ENCODE peak calls at places on chromosomes 12 and 14, in four cellular contexts. D is HL-60, Y is K562, U is GM12878. Z is an unnamed sample.

GRCh38 chr12:113955109-113955970 is 10.8 kb downstream of the RBM19 start:
- DNase-seq in D (peak), Y (no peak), U (no peak), Z (no peak)

GRCh38 chr12:29562167-29562776 is 64.8 kb upstream of the OVCH1 start:
- DNase-seq in D (no peak), Y (no peak), U (no peak), Z (no peak)

GRCh38 chr12:23349550-23349949 is 599.9 kb downstream of the SOX5 start:
- DNase-seq in D (no peak), Y (no peak), U (no peak), Z (no peak)

GRCh38 chr12:128807161-128807724 is 16.5 kb downstream of the SLC15A4 start:
- DNase-seq in D (peak), Y (no peak), U (no peak), Z (no peak)

GRCh38 chr12:78431931-78432330 is 432.6 kb upstream of the SYT1 start:
- DNase-seq in D (no peak), Y (no peak), U (no peak), Z (no peak)

GRCh38 chr12:23534196-23534595 is 415.3 kb downstream of the SOX5 start:
- DNase-seq in D (no peak), Y (no peak), U (no peak), Z (no peak)

GRCh38 chr14:101225116-101225728 is 321.7 kb upstream of the RTL1 start:
- DNase-seq in D (no peak), Y (peak), U (no peak), Z (no peak)

GRCh38 chr14:58731465-58732330 is 93.9 kb downstream of the DACT1 start:
- DNase-seq in D (no peak), Y (no peak), U (no peak), Z (no peak)

GRCh38 chr12:55745361-55746146 is 2.6 kb downstream of the GDF11 start:
- DNase-seq in D (no peak), Y (peak), U (no peak), Z (no peak)

GRCh38 chr14:93861846-93862641 is 65.1 kb upstream of the FAM181A start:
- DNase-seq in D (no peak), Y (no peak), U (no peak), Z (no peak)

GRCh38 chr12:496736-497135 is 37.0 kb downstream of the B4GALNT3 start:
- DNase-seq in D (no peak), Y (no peak), U (no peak), Z (no peak)

GRCh38 chr12:10720974-10721565 is 2.1 kb downstream of the YBX3 start:
- DNase-seq in D (no peak), Y (no peak), U (no peak), Z (no peak)

GRCh38 chr12:92779902-92780301 is 77.1 kb downstream of the PLEKHG7 start:
- DNase-seq in D (no peak), Y (no peak), U (no peak), Z (no peak)

GRCh38 chr14:78417532-78417931 is 247.4 kb downstream of the NRXN3 start:
- DNase-seq in D (no peak), Y (no peak), U (no peak), Z (no peak)

GRCh38 chr12:25710149-25710548 is 157.1 kb upstream of the LMNTD1 start:
- DNase-seq in D (no peak), Y (no peak), U (no peak), Z (no peak)

GRCh38 chr12:116620085-116620734 is 61.0 kb downstream of the MAP1LC3B2 start:
- DNase-seq in D (no peak), Y (no peak), U (no peak), Z (no peak)

GRCh38 chr12:69108024-69108423 is 131.3 kb upstream of the CPSF6 start:
- DNase-seq in D (no peak), Y (no peak), U (no peak), Z (no peak)

GRCh38 chr12:93173178-93173957 is 204.4 kb upstream of the NUDT4 start:
- DNase-seq in D (no peak), Y (no peak), U (no peak), Z (no peak)

GRCh38 chr12:116996648-116997047 is 85.9 kb downstream of the FBXW8 start:
- DNase-seq in D (no peak), Y (no peak), U (no peak), Z (no peak)

GRCh38 chr14:97408937-97409860 is 612.0 kb downstream of the VRK1 start:
- DNase-seq in D (no peak), Y (no peak), U (peak), Z (no peak)

GRCh38 chr12:15693233-15693911 is 95.8 kb downstream of the EPS8 start:
- DNase-seq in D (no peak), Y (no peak), U (no peak), Z (no peak)

GRCh38 chr12:13913371-13913770 is 68.0 kb downstream of the GRIN2B start:
- DNase-seq in D (no peak), Y (no peak), U (no peak), Z (no peak)

GRCh38 chr12:70756791-70757190 is 119.6 kb upstream of the PTPRB start:
- DNase-seq in D (no peak), Y (no peak), U (no peak), Z (no peak)

GRCh38 chr14:49893309-49894213 is 679 bp downstream of the ARF6 start:
- DNase-seq in D (peak), Y (peak), U (no peak), Z (peak)

GRCh38 chr14:100072783-100073346 is 7.6 kb downstream of the EVL start:
- DNase-seq in D (peak), Y (peak), U (no peak), Z (no peak)

GRCh38 chr12:122864894-122865253 is 29.6 kb downstream of the HIP1R start:
- DNase-seq in D (no peak), Y (no peak), U (no peak), Z (no peak)

GRCh38 chr12:54479421-54479820 is 6.0 kb upstream of the GTSF1 start:
- DNase-seq in D (no peak), Y (no peak), U (no peak), Z (no peak)

GRCh38 chr14:90368946-90369721 is 27.7 kb upstream of the CALM1 start:
- DNase-seq in D (no peak), Y (no peak), U (no peak), Z (no peak)

GRCh38 chr12:77537648-77538047 is 293.0 kb upstream of the NAV3 start:
- DNase-seq in D (no peak), Y (no peak), U (no peak), Z (no peak)

GRCh38 chr12:64718649-64719048 is 40.6 kb downstream of the GNS start:
- DNase-seq in D (no peak), Y (no peak), U (no peak), Z (no peak)

GRCh38 chr12:65876898-65877721 is 52.8 kb downstream of the HMGA2 start:
- DNase-seq in D (no peak), Y (no peak), U (no peak), Z (no peak)

GRCh38 chr14:69300601-69301221 is 40.8 kb downstream of the GALNT16 start:
- DNase-seq in D (no peak), Y (no peak), U (no peak), Z (no peak)

GRCh38 chr12:63967781-63968180 is 123.3 kb downstream of the SRGAP1 start:
- DNase-seq in D (no peak), Y (no peak), U (no peak), Z (no peak)

GRCh38 chr12:89450922-89451321 is 73.7 kb downstream of the GALNT4 start:
- DNase-seq in D (no peak), Y (no peak), U (no peak), Z (no peak)

GRCh38 chr12:122875590-122876220 is 20.2 kb downstream of the VPS37B start:
- DNase-seq in D (no peak), Y (no peak), U (peak), Z (no peak)

GRCh38 chr14:68450391-68451120 is 342.3 kb downstream of the ZFP36L1 start:
- DNase-seq in D (no peak), Y (no peak), U (no peak), Z (no peak)

GRCh38 chr12:85804663-85805062 is 31.5 kb downstream of the RASSF9 start:
- DNase-seq in D (no peak), Y (no peak), U (no peak), Z (no peak)

GRCh38 chr12:6914246-6914947 is at the start of gene ENO2:
- DNase-seq in D (peak), Y (peak), U (no peak), Z (peak)
- TF ChIP-seq POLR2AphosphoS5 in D (no peak), Y (no peak), U (no peak), Z (no peak)

DNA sequence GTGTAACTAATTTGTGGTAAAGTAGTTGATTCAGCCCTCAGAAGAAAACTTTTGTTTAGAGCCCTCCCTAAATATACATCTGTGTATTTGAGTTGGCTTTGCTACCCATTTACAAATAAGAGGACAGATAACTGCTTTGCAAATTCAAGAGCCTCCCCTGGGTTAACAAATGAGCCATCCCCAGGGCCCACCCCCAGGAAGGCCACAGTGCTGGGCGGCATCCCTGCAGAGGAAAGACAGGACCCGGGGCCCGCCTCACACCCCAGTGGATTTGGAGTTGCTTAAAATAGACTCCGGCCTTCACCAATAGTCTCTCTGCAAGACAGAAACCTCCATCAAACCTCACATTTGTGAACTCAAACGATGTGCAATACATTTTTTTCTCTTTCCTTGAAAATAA is 2.7 kb downstream of the FZD10 start:
- DNase-seq in D (no peak), Y (no peak), U (no peak), Z (no peak)
- TF ChIP-seq SPI1 in D (no peak), Y (no peak), U (no peak), Z (no peak)

DNA sequence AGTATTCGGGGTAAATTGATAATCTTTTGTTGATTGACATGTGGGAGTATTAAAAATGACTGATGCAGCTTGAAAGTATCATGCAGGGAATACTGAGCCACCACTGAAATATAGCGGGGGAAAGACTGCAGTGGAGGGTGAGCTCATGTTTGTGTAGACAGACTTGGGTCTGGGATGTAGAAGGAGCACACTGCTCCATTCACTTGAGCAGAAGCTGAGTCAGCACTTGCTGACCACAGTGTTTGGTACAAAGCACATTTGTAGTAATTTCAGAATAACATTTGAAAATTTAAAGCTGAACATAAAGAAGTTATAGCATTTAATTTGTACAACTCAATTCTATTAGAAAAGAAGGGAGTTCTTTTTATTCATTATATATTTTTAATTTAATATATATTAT is 304.3 kb upstream of the PRICKLE1 start:
- DNase-seq in D (no peak), Y (no peak), U (no peak), Z (no peak)
- TF ChIP-seq POLR2AphosphoS5 in D (no peak), Y (no peak), U (no peak), Z (no peak)

GRCh38 chr12:104360988-104361707 is 57.6 kb downstream of the EID3 start:
- DNase-seq in D (no peak), Y (no peak), U (no peak), Z (no peak)

GRCh38 chr12:104357431-104357952 is 54.0 kb downstream of the EID3 start:
- DNase-seq in D (no peak), Y (peak), U (no peak), Z (no peak)

GRCh38 chr12:104358353-104359003 is 54.9 kb downstream of the EID3 start:
- DNase-seq in D (peak), Y (peak), U (peak), Z (peak)

GRCh38 chr12:104359216-104359615 is 55.7 kb downstream of the EID3 start:
- DNase-seq in D (no peak), Y (no peak), U (no peak), Z (no peak)

DNA sequence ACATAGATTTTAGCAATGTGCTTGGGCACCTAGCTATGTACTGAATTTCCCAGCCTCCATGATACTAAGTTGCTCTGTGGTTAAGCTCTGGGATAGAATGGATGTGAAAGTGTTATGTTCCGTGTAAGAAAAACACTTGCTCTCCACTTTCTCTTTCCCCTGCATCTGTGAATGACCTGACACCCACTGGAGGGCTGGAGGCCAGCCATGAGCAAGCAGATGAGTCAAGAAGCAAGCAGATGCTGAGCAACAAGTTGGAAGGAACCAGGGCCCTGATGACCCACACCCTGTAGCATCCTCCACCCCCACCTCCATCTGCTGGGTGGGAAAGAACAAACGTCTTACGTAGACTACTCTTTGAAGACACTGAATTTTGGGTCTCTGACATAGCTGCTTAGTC is 56.6 kb downstream of the EID3 start:
- DNase-seq in D (no peak), Y (no peak), U (no peak), Z (no peak)
- TF ChIP-seq SPI1 in D (no peak), Y (no peak), U (no peak), Z (no peak)

GRCh38 chr14:21016791-21017190 is 8.1 kb downstream of the NDRG2 start:
- DNase-seq in D (no peak), Y (no peak), U (no peak), Z (no peak)

GRCh38 chr14:21015312-21015711 is 9.5 kb downstream of the NDRG2 start:
- DNase-seq in D (peak), Y (no peak), U (no peak), Z (no peak)

GRCh38 chr14:21017528-21018245 is 7.2 kb downstream of the NDRG2 start:
- DNase-seq in D (peak), Y (no peak), U (no peak), Z (no peak)

GRCh38 chr14:21018286-21018685 is 6.6 kb downstream of the NDRG2 start:
- DNase-seq in D (no peak), Y (no peak), U (no peak), Z (no peak)

DNA sequence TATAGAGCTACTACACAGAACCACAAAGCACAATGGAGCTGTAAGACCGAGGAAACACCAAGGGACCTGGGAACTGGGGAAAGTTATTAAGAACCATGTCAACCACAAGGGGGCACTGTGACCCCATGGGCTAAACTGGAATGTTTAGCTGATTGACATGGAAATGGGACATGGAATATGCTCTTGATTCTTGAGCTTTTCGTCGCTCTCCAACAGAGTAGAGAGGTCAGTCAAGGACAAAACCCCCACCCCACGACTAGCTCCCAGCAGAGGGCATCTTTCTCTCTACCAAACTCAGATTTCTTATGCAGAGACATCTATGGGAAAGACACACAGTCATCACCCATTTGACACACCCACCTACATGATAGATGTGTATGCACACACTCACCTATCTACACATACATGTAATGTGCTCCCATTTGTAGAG is 10.1 kb downstream of the NDRG2 start:
- DNase-seq in D (peak), Y (peak), U (peak), Z (no peak)
- TF ChIP-seq POLR2AphosphoS5 in D (no peak), Y (no peak), U (no peak), Z (no peak)

DNA sequence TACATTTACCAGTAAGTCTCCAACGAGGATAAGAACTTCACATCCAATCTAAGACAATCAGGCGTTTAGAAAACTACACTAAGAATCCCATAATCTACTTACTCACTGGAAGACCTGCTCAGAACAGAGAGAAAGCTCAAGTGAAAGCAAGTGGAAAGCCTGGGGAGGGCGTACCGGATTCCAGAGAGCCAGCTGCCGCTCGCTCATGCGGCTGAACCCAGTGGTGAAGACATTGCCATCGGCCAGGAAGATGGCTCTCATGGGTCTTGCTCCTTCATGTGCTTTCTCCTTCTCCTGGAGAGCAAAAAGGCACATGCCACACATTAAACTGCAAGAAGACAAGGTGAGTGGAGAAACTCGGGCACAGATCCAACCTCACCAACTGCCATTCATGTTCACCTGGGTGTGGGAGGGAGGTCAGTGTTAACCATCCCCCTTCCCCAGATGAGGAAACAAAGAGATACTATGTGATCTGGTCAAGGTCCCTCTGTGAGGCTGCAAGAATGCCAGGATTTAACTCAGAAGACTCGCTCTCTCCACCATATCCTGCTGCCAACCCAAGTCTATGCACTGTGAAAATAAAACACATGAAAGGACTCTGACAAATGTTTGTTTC is 23.5 kb upstream of the SELPLG start:
- DNase-seq in D (no peak), Y (no peak), U (no peak), Z (no peak)
- TF ChIP-seq SPI1 in D (no peak), Y (no peak), U (no peak), Z (no peak)

GRCh38 chr12:120763250-120763649 is 37.6 kb downstream of the ACADS start:
- DNase-seq in D (no peak), Y (no peak), U (no peak), Z (no peak)

GRCh38 chr12:120759591-120760348 is 34.1 kb downstream of the ACADS start:
- DNase-seq in D (no peak), Y (no peak), U (no peak), Z (no peak)

GRCh38 chr12:120760349-120761245 is 35.0 kb downstream of the ACADS start:
- DNase-seq in D (no peak), Y (no peak), U (no peak), Z (no peak)

GRCh38 chr12:120762093-120762492 is 36.5 kb downstream of the ACADS start:
- DNase-seq in D (no peak), Y (no peak), U (no peak), Z (no peak)

GRCh38 chr12:120761581-120761980 is 36.0 kb downstream of the ACADS start:
- DNase-seq in D (no peak), Y (no peak), U (no peak), Z (no peak)
- TF ChIP-seq POLR2AphosphoS5 in D (no peak), Y (no peak), U (no peak), Z (no peak)

GRCh38 chr14:54698501-54698900 is 131.6 kb downstream of the SAMD4A start:
- DNase-seq in D (no peak), Y (no peak), U (no peak), Z (no peak)
- TF ChIP-seq SPI1 in D (no peak), Y (no peak), U (no peak), Z (no peak)

GRCh38 chr12:103933237-103933636 is 3.0 kb downstream of the HSP90B1 start:
- DNase-seq in D (no peak), Y (no peak), U (no peak), Z (no peak)

GRCh38 chr12:103929909-103930786 is at the start of gene HSP90B1:
- DNase-seq in D (peak), Y (peak), U (peak), Z (peak)

GRCh38 chr12:103930787-103931536 is 752 bp downstream of the HSP90B1 start:
- DNase-seq in D (peak), Y (peak), U (no peak), Z (no peak)

GRCh38 chr12:103928736-103929050 is 1.5 kb upstream of the HSP90B1 start:
- DNase-seq in D (peak), Y (no peak), U (peak), Z (no peak)

DNA sequence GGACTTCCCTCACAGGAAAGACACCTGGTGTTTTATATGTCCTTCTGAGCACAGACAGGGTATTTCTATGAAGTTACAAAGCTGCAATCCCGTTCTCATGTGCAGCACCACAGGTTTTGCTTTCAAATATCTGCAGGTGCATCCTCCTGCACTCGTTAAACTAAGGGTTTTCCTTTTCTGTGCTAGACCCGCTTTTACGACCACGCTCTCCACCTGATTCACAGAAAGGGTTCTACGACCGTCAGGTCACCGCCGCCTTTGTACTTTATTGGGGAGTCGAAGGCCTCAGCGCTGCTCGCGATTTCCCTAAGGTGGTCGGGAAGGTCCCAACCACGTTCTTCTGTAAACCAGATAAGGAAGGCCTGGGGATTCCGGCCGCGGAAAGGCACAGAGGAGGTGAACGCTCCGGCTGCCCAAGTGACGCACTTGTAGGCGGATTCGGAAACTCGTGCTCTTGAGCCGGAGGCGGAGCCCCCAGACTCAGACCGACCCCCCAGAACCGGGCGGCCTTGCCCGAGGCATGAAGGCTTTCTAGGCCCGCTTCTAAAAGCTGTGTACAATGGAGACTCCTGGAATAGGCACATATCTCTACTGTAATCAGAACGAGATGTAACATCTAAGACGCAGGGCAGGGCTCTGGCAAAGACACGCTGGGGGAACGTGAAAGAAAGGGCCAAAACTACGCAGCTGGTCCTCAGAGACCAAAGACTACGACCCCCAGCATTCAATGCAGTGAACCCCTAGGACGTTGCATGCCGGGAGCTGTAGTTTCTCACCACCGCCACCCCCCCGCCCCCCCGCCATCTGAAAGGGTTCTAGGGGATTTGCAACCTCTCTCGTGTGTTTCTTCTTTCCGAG is 930 bp upstream of the HSP90B1 start:
- DNase-seq in D (peak), Y (peak), U (peak), Z (peak)
- TF ChIP-seq POLR2AphosphoS5 in D (peak), Y (peak), U (peak), Z (peak)

Z was measured in GM12891.